ENCODE peak calls at places on chromosomes 5 and 9, in four cellular contexts. A, H, W and F are unnamed samples.
A peak's percentile ranks its signal among the peaks of the same experiment; 100 is the strongest.

GRCh38 chr5:176955895-176956294 is 50.7 kb downstream of the UIMC1 start:
- DNase-seq in A (peak; percentile 32), H (no peak), W (peak; percentile 69), F (no peak)

GRCh38 chr5:1797855-1798254 is 1.8 kb downstream of the MRPL36 start:
- DNase-seq in H (no peak), A (no peak), W (no peak), F (no peak)

GRCh38 chr5:55850839-55851674 is at the start of gene IL31RA:
- DNase-seq in H (no peak), A (peak; percentile 81), W (peak; percentile 91), F (peak; percentile 40)

GRCh38 chr9:25709941-25710340 is 31.7 kb upstream of the TUSC1 start:
- DNase-seq in W (no peak), H (no peak), A (no peak), F (no peak)

GRCh38 chr9:136333045-136333444 is 5.7 kb downstream of the GPSM1 start:
- DNase-seq in A (no peak), H (no peak), W (no peak), F (no peak)

GRCh38 chr5:65395526-65396155 is 86.1 kb downstream of the ADAMTS6 start:
- DNase-seq in H (no peak), W (peak; percentile 37), A (peak; percentile 46), F (no peak)

GRCh38 chr5:124371121-124371706 is 375.2 kb downstream of the ZNF608 start:
- DNase-seq in H (no peak), W (no peak), A (peak; percentile 29), F (no peak)

GRCh38 chr5:2708132-2708531 is 43.3 kb downstream of the IRX2 start:
- DNase-seq in H (no peak), W (no peak), A (no peak), F (no peak)

GRCh38 chr5:34676409-34676808 is 20.3 kb downstream of the RAI14 start:
- DNase-seq in A (peak; percentile 26), W (peak; percentile 80), H (no peak), F (no peak)

GRCh38 chr5:117731445-117731844 is 1156.8 kb upstream of the SEMA6A start:
- DNase-seq in A (peak; percentile 4), H (no peak), W (no peak), F (no peak)

GRCh38 chr9:126979461-126979860 is 64.9 kb downstream of the RALGPS1 start:
- DNase-seq in H (no peak), W (no peak), A (no peak), F (no peak)

DNA sequence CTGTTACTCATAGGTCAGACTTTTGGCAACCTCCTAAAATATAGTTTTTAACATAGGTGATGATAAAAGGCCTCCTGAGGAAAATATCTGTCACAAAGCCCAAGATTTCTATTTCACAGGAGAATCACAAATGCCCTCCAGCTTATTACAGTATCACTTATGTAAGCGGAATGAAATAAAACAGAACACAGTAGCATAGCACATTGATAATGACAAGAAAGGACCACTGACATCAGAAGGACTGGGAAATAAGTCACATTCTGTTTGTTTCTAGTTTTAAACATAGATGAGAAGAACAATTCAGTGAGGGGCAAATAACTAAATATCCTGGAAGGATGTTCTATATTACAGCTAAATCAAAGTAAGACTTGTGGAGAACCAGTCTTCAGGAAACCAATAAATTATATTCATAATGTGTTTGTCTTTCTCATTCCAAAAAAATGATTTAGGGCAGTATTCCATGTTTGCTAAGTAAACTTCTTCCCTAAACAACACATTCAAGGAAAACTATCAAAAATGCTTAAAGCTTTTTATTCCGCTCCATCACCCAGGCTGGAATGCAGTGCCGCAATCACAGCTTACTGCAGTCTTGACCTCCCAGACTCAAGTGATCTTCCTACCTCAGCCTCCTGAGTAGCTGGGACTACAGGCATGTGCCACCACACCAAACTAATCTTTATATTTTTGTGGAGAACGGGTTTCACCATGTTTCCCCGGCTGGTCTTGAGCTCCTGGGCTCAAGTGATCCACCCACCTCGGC is 20.8 kb upstream of the CTNNAL1 start:
- DNase-seq in H (no peak), W (peak; percentile 36), A (no peak), F (no peak)
- TF ChIP-seq CTCF in H (no peak), W (no peak), A (no peak), F (no peak)

DNA sequence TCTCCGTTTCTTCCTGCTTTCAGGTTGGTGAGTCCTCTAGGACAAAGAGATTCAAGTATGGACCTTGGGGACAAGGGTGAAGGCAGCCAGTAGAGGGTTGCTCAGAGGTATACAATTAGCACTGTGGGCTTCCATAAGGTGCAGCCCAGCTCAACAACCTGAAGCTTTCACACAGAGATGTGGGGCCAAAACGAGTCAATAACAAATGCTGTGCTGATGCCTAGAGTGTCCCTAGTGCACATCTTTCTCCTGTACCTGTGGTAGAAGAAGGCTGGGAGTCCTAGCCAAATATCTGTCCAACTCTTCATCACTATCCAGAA is 20.7 kb upstream of the MLANA start:
- DNase-seq in H (no peak), A (no peak), W (no peak), F (no peak)
- TF ChIP-seq CTCF in H (no peak), A (no peak), W (no peak), F (no peak)

DNA sequence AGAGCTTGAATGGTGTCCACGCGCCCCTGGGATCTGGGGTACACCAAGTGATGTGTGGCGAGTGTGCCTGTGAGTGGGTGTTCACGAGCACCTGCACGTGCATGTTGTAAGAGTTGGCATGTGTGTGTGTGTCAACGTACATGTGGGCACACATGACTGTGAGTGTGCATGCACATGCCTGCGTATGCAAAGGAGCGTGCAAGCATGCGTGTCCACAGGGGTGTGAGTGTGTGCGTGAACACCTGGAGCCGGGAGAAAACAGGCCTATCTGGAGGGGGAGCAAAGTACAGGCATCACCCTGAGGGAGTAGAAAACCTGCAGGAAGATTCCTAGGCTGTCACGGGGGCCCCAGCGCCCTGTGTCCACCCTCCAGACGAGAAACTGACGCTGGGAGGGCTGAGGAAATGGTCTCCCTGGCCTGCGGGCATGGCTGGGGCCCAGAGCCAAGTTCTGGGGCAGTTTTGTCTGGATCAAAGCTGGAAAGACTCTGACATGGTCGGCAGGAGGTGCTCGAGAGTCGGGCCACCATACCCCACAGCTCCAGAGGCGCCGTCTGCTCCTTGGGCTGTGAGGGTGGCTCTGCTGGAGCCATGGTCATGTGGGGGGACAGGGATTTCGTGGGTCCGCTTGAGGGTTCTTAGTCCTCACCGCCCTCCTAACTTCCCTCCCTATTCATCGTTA is 31.8 kb downstream of the PTGES start:
- DNase-seq in H (no peak), A (no peak), W (no peak), F (no peak)
- TF ChIP-seq CTCF in H (peak; percentile 6), A (no peak), W (no peak), F (no peak)

DNA sequence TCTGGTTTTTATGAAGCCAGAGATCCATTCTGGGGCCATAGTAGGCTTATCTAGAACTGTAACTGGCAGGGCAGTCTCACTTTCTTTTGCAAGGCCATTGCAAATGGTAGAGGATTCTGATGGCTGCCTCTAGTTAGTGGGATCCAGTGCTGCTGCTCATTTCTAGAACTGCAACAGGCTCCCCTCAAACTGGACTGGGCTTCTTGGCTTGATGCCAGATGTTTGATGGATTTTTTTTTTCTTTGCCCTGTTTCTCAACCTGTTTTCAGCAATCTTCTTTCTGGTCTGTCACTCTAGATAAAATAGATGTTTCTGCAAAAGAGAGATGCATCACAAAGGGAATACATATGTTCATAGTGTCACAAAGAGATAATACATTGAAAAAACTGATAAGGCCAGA is 11.9 kb downstream of the CARTPT start:
- DNase-seq in H (no peak), A (no peak), W (no peak), F (no peak)
- TF ChIP-seq CTCF in H (no peak), A (no peak), W (no peak), F (no peak)

GRCh38 chr5:96439477-96440184 is 6.6 kb upstream of the PCSK1 start:
- DNase-seq in A (peak; percentile 12), W (no peak), H (no peak), F (no peak)
- TF ChIP-seq CTCF in A (peak; percentile 29), W (peak; percentile 3), H (no peak), F (no peak)

DNA sequence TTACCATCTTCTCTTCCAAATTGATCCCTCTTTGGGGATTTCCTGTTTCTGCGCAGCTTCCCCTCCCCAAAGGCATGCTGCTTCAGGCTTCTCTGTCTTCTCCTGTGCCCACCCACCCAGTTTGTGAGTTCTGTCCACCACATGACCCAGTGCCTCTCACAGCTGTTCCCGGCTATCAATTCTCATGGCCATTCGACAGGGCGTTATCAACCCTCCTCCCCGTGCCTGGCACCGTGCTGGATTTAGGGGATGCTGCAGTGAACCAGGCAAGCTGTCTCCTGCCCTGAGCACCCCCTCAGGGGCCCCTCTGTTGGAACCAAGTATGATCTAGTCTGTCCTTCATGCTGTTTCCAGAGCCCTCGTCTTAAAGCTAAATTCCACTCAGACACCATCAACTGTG is 38.7 kb downstream of the COL23A1 start:
- DNase-seq in H (no peak), W (no peak), A (no peak), F (no peak)
- TF ChIP-seq CTCF in H (peak; percentile 21), W (no peak), A (no peak), F (no peak)

DNA sequence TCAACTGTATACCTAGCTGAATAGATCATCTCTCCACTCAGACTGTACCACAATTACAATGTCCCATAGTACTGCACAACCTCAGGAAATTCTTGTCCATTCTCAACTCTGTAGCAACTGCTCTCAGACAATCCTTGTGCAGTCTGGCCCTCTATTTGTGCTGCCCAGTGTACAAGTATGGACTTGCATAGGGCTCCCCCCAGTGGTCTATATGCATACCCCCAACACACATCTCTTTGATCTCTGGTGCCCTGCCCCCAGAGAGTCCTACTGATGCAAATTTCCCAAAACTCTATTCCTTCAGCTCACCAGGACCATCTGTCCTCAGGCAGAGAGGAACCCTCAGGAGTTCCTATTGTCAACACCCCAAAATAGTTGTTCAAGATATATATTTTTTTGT is 205.3 kb downstream of the SLCO4C1 start:
- DNase-seq in W (no peak), A (no peak), H (no peak), F (peak; percentile 69)
- TF ChIP-seq CTCF in W (no peak), A (no peak), H (peak; percentile 64), F (peak; percentile 69)

DNA sequence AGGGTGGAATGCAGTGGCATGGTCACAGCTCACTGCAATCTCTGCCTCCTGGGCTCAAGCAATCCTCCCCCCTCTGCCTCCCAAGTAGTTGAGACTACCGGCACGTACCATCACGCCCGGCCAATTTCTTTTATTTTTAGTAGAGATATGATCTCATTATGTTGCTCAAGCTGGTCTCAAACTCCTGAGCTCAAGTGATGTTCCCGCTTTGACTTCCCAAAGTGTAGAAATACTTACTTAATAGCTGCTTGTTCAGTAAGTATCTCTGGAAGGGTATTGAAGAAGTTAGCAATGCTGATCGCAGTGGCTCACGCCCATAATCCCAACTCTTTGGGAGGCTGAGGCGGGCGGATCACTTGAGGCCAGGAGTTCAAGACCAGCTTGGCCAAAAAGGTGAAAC is 35.7 kb upstream of the PLIN2 start:
- DNase-seq in A (peak; percentile 79), H (no peak), W (no peak), F (no peak)
- TF ChIP-seq CTCF in A (no peak), H (no peak), W (no peak), F (no peak)

DNA sequence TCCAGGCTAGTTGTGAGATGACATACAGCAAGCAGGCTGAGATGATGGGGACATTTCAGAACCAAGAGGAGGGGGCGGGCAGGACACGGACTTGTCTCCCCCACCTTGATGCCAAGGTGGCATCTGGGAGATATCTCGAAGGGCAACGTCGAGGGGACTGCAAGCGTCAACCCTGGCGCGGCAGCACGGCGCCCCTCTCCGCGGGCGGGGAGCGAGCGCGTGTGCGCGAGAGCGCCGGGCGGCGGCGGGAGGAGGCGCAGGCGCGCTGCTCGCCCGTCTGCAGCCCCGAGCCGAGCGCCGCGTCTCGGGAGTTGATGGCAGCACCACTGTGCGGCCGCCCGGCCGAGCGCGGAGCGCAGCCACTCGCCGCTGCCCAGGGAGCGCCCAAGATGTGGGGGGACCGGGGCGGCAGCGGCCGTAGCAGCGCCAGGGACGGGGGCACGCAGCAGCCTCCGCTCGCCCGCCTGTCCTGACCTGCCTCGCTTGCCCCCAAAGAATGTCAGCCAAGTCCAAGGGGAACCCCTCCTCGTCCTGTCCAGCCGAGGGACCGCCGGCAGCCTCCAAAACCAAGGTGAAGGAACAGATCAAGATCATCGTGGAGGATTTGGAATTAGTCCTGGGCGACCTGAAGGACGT is at the start of gene PRR16:
- DNase-seq in A (peak; percentile 76), W (peak; percentile 75), H (peak; percentile 43), F (peak; percentile 80)
- TF ChIP-seq CTCF in A (peak; percentile 11), W (peak; percentile 8), H (peak; percentile 43), F (peak; percentile 13)